ENCODE peak calls at places on chromosomes 4 and X, in seven cellular contexts. V, D, S, N, B, J and R are unnamed samples.

GRCh38 chr4:150419939-150420338 is 162.0 kb upstream of the MAB21L2 start:
- DNase-seq in S (no peak), B (no peak), J (no peak), V (no peak), N (no peak), D (no peak), R (no peak)

GRCh38 chrX:11597479-11597878 is 68.2 kb downstream of the ARHGAP6 start:
- DNase-seq in D (no peak), S (no peak), N (peak; percentile 42), V (no peak), B (peak; percentile 32), J (no peak), R (no peak)

GRCh38 chr4:1359161-1359535 is 12.1 kb downstream of the UVSSA start:
- DNase-seq in V (no peak), B (no peak), S (no peak), N (peak; percentile 89), D (no peak), J (no peak), R (no peak)

GRCh38 chrX:47206316-47206715 is 12.2 kb upstream of the CDK16 start:
- DNase-seq in J (no peak), D (no peak), N (no peak), B (peak; percentile 51), S (no peak), V (no peak), R (no peak)

GRCh38 chrX:154918060-154918483 is 31.9 kb downstream of the F8A1 start:
- DNase-seq in B (peak; percentile 78), D (peak; percentile 46), J (peak; percentile 78), N (peak; percentile 85), S (peak; percentile 32), V (peak; percentile 70), R (peak; percentile 65)

GRCh38 chr4:8688041-8688907 is 95.7 kb downstream of the CPZ start:
- DNase-seq in N (peak; percentile 8), S (peak; percentile 48), B (no peak), V (no peak), J (peak; percentile 93), D (peak; percentile 31), R (no peak)

GRCh38 chrX:138871739-138872138 is 160.2 kb upstream of the FGF13 start:
- DNase-seq in B (no peak), J (no peak), V (no peak), N (no peak), S (no peak), D (no peak), R (no peak)

GRCh38 chrX:102899940-102900916 is 36.8 kb upstream of the RAB40AL start:
- DNase-seq in V (peak; percentile 55), J (peak; percentile 93), B (peak; percentile 68), N (peak; percentile 76), D (peak; percentile 63), S (peak; percentile 6), R (peak; percentile 45)

GRCh38 chr4:25552580-25553271 is 102.9 kb upstream of the SLC34A2 start:
- DNase-seq in V (no peak), J (peak; percentile 51), S (peak; percentile 47), B (no peak), D (no peak), N (no peak), R (no peak)

GRCh38 chr4:1312821-1313640 is 23.3 kb downstream of the MAEA start:
- DNase-seq in N (no peak), B (no peak), S (no peak), J (no peak), V (no peak), D (no peak), R (no peak)

GRCh38 chrX:22666441-22666840 is 333.3 kb upstream of the DDX53 start:
- DNase-seq in J (peak; percentile 83), B (peak; percentile 11), V (no peak), S (no peak), N (peak; percentile 39), D (no peak), R (no peak)

GRCh38 chr4:82560853-82561744 is 689 bp downstream of the TMEM150C start:
- DNase-seq in N (peak; percentile 12), J (peak; percentile 72), B (no peak), S (no peak), V (no peak), D (no peak), R (no peak)

GRCh38 chrX:151393514-151393913 is 3.5 kb upstream of the VMA21 start:
- DNase-seq in J (peak; percentile 72), D (peak; percentile 73), N (no peak), B (no peak), S (no peak), V (no peak), R (no peak)

GRCh38 chrX:81414630-81415029 is 212.7 kb downstream of the SH3BGRL start:
- DNase-seq in S (no peak), J (no peak), B (no peak), D (no peak), V (no peak), N (no peak), R (no peak)

GRCh38 chrX:34338046-34338445 is 205.9 kb upstream of the FAM47A start:
- DNase-seq in B (no peak), N (no peak), V (no peak), S (no peak), D (no peak), J (no peak), R (no peak)

GRCh38 chrX:34343001-34343400 is 210.9 kb upstream of the FAM47A start:
- DNase-seq in B (no peak), S (no peak), J (no peak), D (no peak), N (no peak), V (no peak), R (no peak)

GRCh38 chrX:34341814-34342213 is 209.7 kb upstream of the FAM47A start:
- DNase-seq in N (no peak), D (no peak), V (no peak), S (no peak), B (no peak), J (no peak), R (no peak)

DNA sequence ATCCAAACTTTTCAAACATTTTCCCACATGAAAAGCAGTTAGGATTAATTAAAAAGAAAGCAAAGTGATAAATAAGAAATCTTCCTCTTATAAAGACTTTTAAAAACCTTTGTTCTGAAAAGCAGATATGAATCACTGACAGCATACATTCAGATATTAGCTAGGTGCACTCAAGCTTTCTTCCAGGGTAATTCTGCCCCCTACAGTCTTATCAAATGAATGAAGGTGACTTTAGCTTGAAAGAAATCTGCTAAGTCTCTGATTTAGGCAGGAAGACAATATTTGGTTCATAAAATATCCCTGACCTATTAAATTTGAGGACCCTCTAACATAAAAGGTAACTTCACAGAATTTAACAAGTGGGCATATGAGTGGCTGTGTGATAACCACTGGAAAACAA is 209.1 kb upstream of the FAM47A start:
- DNase-seq in B (no peak), N (no peak), D (no peak), V (no peak), S (no peak), J (no peak), R (no peak)
- TF ChIP-seq CTCF in B (no peak), N (no peak), D (no peak), V (no peak), S (no peak), J (peak; percentile 79), R (no peak)

DNA sequence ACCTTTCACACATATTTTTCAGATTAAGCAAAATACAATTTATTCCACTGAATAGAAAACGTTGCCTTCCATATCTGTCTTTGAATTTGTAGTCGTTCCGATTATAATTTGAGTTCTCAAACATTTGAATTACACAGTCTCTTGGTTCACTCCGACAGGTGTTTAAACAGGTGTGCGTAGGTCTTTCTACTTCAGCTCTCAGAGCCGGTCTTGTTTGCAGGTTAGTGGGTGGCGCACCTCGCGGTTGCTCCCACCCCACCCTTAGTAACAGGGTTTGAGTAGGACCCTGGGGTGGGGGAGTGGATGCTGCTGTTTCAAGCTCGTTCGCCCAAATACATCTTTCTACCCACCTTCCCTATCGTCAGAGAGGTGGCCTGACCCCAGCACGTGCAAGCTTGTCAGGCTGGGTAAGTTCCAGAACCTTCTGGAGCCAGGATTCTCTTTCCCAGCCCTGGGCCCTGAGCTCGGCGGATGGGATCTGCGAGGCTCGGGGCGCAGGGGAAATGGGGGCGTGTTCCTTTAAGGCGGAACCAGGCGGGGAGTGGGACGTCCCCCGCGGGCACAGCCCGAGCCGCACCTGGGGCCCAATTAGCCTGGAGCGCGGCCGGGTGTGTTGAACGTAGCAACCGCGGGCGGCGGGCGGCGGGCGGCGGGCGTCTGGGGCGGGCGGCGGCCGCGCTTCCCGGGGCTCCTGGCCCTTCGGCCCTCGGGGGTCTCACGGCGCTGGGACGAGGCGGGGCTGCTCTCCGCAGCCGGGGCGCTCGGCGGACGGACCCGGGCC is at the start of gene FAM149A:
- DNase-seq in S (peak; percentile 7), N (no peak), J (no peak), B (peak; percentile 6), V (no peak), D (peak; percentile 83), R (no peak)
- H3K4me3 ChIP-seq in S (peak within 1 kb of the TSS; percentile 51), N (peak within 1 kb of the TSS; percentile 11), J (peak within 1 kb of the TSS; percentile 58), B (peak within 1 kb of the TSS; percentile 31), V (peak within 1 kb of the TSS; percentile 42), D (peak within 1 kb of the TSS; percentile 62), R (no peak within 1 kb of the TSS)

GRCh38 chr4:23660865-23661264 is 229.0 kb downstream of the PPARGC1A start:
- DNase-seq in D (no peak), N (no peak), B (no peak), V (no peak), J (no peak), S (no peak), R (no peak)
- TF ChIP-seq CTCF in D (peak; percentile 10), N (no peak), B (no peak), V (no peak), J (peak; percentile 58), S (no peak), R (no peak)

GRCh38 chr4:68375667-68376559 is 26.0 kb upstream of the YTHDC1 start:
- DNase-seq in S (peak; percentile 46), D (peak; percentile 89), N (peak; percentile 82), J (peak; percentile 84), V (peak; percentile 36), B (peak; percentile 54), R (peak; percentile 51)
- H3K4me3 ChIP-seq in S (peak overlapping the region; percentile 41), D (peak overlapping the region; percentile 64), N (no peak overlapping the region), J (peak overlapping the region; percentile 66), V (peak overlapping the region; percentile 10), B (no peak overlapping the region), R (peak overlapping the region; percentile 13)

DNA sequence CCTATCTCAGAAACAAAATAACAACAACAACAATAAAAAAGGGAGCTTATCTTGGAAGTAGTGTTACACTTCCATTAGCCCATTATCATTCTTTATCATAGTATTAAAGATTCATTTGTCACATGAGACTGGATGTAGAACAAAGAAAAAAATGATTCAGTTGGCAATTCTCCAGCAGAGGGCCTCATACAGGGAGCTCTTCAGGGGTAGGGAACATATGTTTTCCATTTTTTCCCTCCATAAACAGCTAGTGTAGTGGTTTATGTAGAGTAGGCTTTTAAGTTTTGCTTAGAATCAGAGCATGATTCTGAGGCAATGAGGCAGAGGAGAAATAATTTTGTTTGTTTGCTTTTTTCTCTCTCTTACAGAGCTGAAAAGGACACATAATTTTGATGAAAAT is 5.8 kb downstream of the CPE start:
- DNase-seq in D (no peak), B (peak; percentile 56), S (no peak), J (no peak), N (peak; percentile 83), V (peak; percentile 50), R (no peak)
- TF ChIP-seq CTCF in D (peak; percentile 30), B (no peak), S (no peak), J (peak; percentile 75), N (no peak), V (no peak), R (no peak)

DNA sequence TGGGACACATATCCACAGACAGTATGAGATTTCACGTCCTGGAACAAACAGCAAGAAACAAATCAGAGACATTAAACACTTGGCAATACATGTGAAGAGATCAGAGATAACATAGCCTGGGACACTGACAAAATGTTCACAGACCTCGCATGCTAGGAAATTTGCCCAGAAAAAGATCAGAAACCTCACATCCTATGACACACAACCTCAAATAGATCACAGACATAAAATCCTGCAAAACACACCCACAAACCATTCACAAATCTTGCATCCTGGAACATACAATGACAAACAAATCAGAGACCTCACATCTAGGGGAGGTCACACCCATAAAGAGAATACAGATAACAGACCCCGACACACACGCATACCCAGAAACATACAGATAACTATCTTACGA is 18.0 kb downstream of the SUV39H1 start:
- DNase-seq in B (no peak), S (no peak), N (peak; percentile 35), D (no peak), V (no peak), J (no peak), R (no peak)
- H3K4me3 ChIP-seq in B (no peak overlapping the region), S (no peak overlapping the region), N (no peak overlapping the region), D (no peak overlapping the region), V (no peak overlapping the region), J (no peak overlapping the region), R (no peak overlapping the region)